ENCODE peak calls at places on chromosomes 11 and 22, in five cellular contexts. T, S, Z, O and H are unnamed samples.

GRCh38 chr11:129804012-129804411 is 11.6 kb upstream of the TMEM45B start:
- DNase-seq in T (no peak), S (no peak), Z (no peak), O (no peak), H (no peak)

GRCh38 chr11:597166-597725 is 18.5 kb downstream of the IRF7 start:
- DNase-seq in T (no peak), S (no peak), Z (no peak), O (no peak), H (no peak)

GRCh38 chr11:1346669-1347390 is 37.4 kb upstream of the TOLLIP start:
- DNase-seq in T (no peak), S (no peak), Z (no peak), O (no peak), H (no peak)

GRCh38 chr11:69027704-69028372 is 14.8 kb upstream of the MRGPRF start:
- DNase-seq in T (no peak), S (no peak), Z (peak; percentile 14), O (no peak), H (no peak)

GRCh38 chr11:69539416-69540117 is 58.1 kb downstream of the LINC01488 start:
- DNase-seq in T (no peak), S (peak; percentile 28), Z (no peak), O (no peak), H (no peak)

GRCh38 chr22:30705710-30706651 is 11.3 kb downstream of the OSBP2 start:
- DNase-seq in T (peak; percentile 76), S (no peak), Z (no peak), O (peak; percentile 29), H (no peak)

GRCh38 chr11:20357150-20357549 is 6.4 kb upstream of the HTATIP2 start:
- DNase-seq in T (no peak), S (no peak), Z (no peak), O (no peak), H (no peak)

GRCh38 chr11:76623884-76624419 is 46.6 kb downstream of the LRRC32 start:
- DNase-seq in T (no peak), S (no peak), Z (no peak), O (no peak), H (no peak)

GRCh38 chr11:13465909-13466371 is 2.9 kb upstream of the BTBD10 start:
- DNase-seq in T (peak; percentile 64), S (no peak), Z (peak; percentile 65), O (peak; percentile 68), H (peak; percentile 79)

GRCh38 chr11:108895579-108896480 is 231.0 kb downstream of the DDX10 start:
- DNase-seq in T (peak; percentile 16), S (no peak), Z (no peak), O (peak; percentile 51), H (peak; percentile 95)

GRCh38 chr11:69644071-69644961 is 3.4 kb downstream of the CCND1 start:
- DNase-seq in T (peak; percentile 93), S (no peak), Z (no peak), O (peak; percentile 97), H (peak; percentile 85)

GRCh38 chr11:93169950-93170561 is 27.7 kb downstream of the SLC36A4 start:
- DNase-seq in T (peak; percentile 58), S (no peak), Z (peak; percentile 52), O (peak; percentile 36), H (peak; percentile 10)

GRCh38 chr11:100777118-100777517 is 90.0 kb downstream of the ARHGAP42 start:
- DNase-seq in T (no peak), S (no peak), Z (no peak), O (no peak), H (no peak)

GRCh38 chr22:20571531-20572007 is 64.2 kb downstream of the MED15 start:
- DNase-seq in T (peak; percentile 34), S (peak; percentile 53), Z (peak; percentile 40), O (peak; percentile 49), H (peak; percentile 72)

GRCh38 chr11:125166347-125166841 is 1.8 kb downstream of the PKNOX2 start:
- DNase-seq in T (peak; percentile 37), S (no peak), Z (no peak), O (peak; percentile 52), H (no peak)
- H3K4me3 ChIP-seq in T (peak overlapping the region; percentile 81), S (peak overlapping the region; percentile 55), Z (peak overlapping the region; percentile 44), O (peak overlapping the region; percentile 63), H (no peak overlapping the region)

GRCh38 chr22:50622723-50623327 is 5.1 kb downstream of the ARSA start:
- DNase-seq in T (no peak), S (no peak), Z (peak; percentile 86), O (no peak), H (no peak)
- H3K4me3 ChIP-seq in T (no peak overlapping the region), S (peak overlapping the region; percentile 9), Z (no peak overlapping the region), O (no peak overlapping the region), H (no peak overlapping the region)

GRCh38 chr11:118286545-118286944 is 18.0 kb upstream of the CD3E start:
- DNase-seq in T (no peak), S (no peak), Z (no peak), O (no peak), H (no peak)
- H3K4me3 ChIP-seq in T (no peak overlapping the region), S (no peak overlapping the region), Z (no peak overlapping the region), O (no peak overlapping the region), H (no peak overlapping the region)

GRCh38 chr11:43746670-43747069 is 66.1 kb downstream of the HSD17B12 start:
- DNase-seq in T (no peak), S (no peak), Z (peak; percentile 73), O (no peak), H (no peak)
- H3K4me3 ChIP-seq in T (no peak overlapping the region), S (no peak overlapping the region), Z (no peak overlapping the region), O (no peak overlapping the region), H (no peak overlapping the region)

GRCh38 chr22:36160499-36160942 is at the start of gene APOL3:
- DNase-seq in T (peak; percentile 90), S (peak; percentile 81), Z (peak; percentile 19), O (peak; percentile 83), H (no peak)
- H3K4me3 ChIP-seq in T (peak within 1 kb of the TSS; percentile 65), S (peak within 1 kb of the TSS; percentile 55), Z (no peak within 1 kb of the TSS), O (peak within 1 kb of the TSS; percentile 22), H (no peak within 1 kb of the TSS)